ENCODE peak calls at places on chromosomes 5 and 9, in seven cellular contexts. F is foreskin fibroblast, D is cardiac fibroblast, B is neural progenitor cell, Q is body of pancreas, Z is ovary, P is right lobe of liver. T is an unnamed sample.

GRCh38 chr9:103361906-103362305 is 366.8 kb downstream of the CYLC2 start:
- DNase-seq in F (no peak), D (no peak), B (no peak), Q (no peak), Z (no peak), P (no peak), T (no peak)

GRCh38 chr5:7873216-7873615 is 4.3 kb downstream of the MTRR start:
- DNase-seq in F (no peak), D (no peak), B (no peak), Q (no peak), Z (no peak), P (no peak), T (no peak)

GRCh38 chr5:69528609-69529008 is 31.4 kb upstream of the GTF2H2C start:
- DNase-seq in F (no peak), D (no peak), B (no peak), Q (no peak), Z (no peak), P (no peak), T (no peak)

GRCh38 chr9:82805027-82805426 is 257.9 kb downstream of the RASEF start:
- DNase-seq in F (no peak), D (no peak), B (no peak), Q (no peak), Z (no peak), P (no peak), T (no peak)

GRCh38 chr5:151164687-151165392 is 7.3 kb upstream of the ANXA6 start:
- DNase-seq in F (peak), D (peak), B (peak), Q (peak), Z (peak), P (peak), T (no peak)

GRCh38 chr9:129587487-129588262 is 33.2 kb downstream of the C9orf50 start:
- DNase-seq in F (peak), D (no peak), B (no peak), Q (no peak), Z (no peak), P (no peak), T (no peak)

GRCh38 chr9:128027166-128027539 is 40.0 kb downstream of the NAIF1 start:
- DNase-seq in F (peak), D (peak), B (no peak), Q (no peak), Z (no peak), P (no peak), T (no peak)

GRCh38 chr5:14671414-14671813 is 6.9 kb downstream of the OTULIN start:
- DNase-seq in F (peak), D (peak), B (no peak), Q (no peak), Z (no peak), P (no peak), T (no peak)

GRCh38 chr9:86511614-86512360 is 157.6 kb upstream of the TUT7 start:
- DNase-seq in F (no peak), D (no peak), B (no peak), Q (no peak), Z (no peak), P (no peak), T (no peak)

GRCh38 chr5:176732736-176733585 is 77.4 kb upstream of the UNC5A start:
- DNase-seq in F (no peak), D (no peak), B (no peak), Q (peak), Z (no peak), P (peak), T (no peak)

GRCh38 chr5:168443533-168443932 is 42.7 kb upstream of the RARS1 start:
- DNase-seq in F (no peak), D (no peak), B (no peak), Q (no peak), Z (no peak), P (no peak), T (no peak)

GRCh38 chr5:93598141-93598996 is 15.3 kb downstream of the NR2F1 start:
- DNase-seq in F (no peak), D (no peak), B (peak), Q (no peak), Z (no peak), P (no peak), T (no peak)

GRCh38 chr9:80948107-80948506 is 741.2 kb downstream of the TLE1 start:
- DNase-seq in F (no peak), D (no peak), B (peak), Q (no peak), Z (no peak), P (no peak), T (no peak)

GRCh38 chr9:80951675-80952074 is 737.7 kb downstream of the TLE1 start:
- DNase-seq in F (peak), D (peak), B (no peak), Q (no peak), Z (no peak), P (no peak), T (no peak)

GRCh38 chr9:80952523-80952922 is 736.8 kb downstream of the TLE1 start:
- DNase-seq in F (no peak), D (no peak), B (peak), Q (no peak), Z (no peak), P (no peak), T (no peak)

GRCh38 chr9:80954521-80954920 is 734.8 kb downstream of the TLE1 start:
- DNase-seq in F (peak), D (peak), B (peak), Q (no peak), Z (no peak), P (no peak), T (no peak)

GRCh38 chr9:80948876-80949275 is 740.5 kb downstream of the TLE1 start:
- DNase-seq in F (no peak), D (no peak), B (no peak), Q (no peak), Z (no peak), P (no peak), T (no peak)
- TF ChIP-seq CTCF in F (no peak), D (no peak), B (no peak), Q (no peak), Z (no peak), P (no peak), T (no peak)

GRCh38 chr9:123267481-123268239 is 726 bp downstream of the STRBP start:
- DNase-seq in F (no peak), D (no peak), B (peak), Q (peak), Z (peak), P (peak), T (no peak)

GRCh38 chr9:123268240-123268949 is at the start of gene STRBP:
- DNase-seq in F (peak), D (peak), B (peak), Q (peak), Z (peak), P (peak), T (peak)

GRCh38 chr9:123266655-123267421 is 1.5 kb downstream of the STRBP start:
- DNase-seq in F (no peak), D (no peak), B (no peak), Q (no peak), Z (no peak), P (no peak), T (no peak)

GRCh38 chr9:123268950-123269302 is 540 bp upstream of the STRBP start:
- DNase-seq in F (no peak), D (no peak), B (no peak), Q (no peak), Z (no peak), P (no peak), T (no peak)

DNA sequence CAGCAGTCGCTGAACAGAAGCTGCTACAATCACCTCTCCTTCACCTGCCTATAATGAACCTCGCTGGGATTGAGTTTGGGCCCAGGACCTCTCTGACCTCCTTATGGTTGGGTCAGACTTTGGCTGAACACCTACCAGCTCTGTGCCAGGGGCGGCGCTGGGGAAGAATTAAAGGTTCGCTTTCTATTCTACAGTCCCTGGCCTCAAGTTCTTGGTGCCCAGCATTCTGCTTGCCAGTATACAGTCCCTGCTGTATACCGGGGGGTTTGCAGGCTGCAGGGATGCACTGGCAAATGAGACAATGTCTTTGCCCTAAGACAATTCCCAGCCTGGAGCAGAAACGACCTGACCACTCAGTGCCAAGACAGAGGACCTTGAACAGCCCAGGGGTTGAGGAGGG is 930 bp upstream of the STRBP start:
- DNase-seq in F (no peak), D (no peak), B (no peak), Q (no peak), Z (peak), P (peak), T (no peak)
- TF ChIP-seq CTCF in F (no peak), D (no peak), B (no peak), Q (no peak), Z (no peak), P (no peak), T (no peak)

GRCh38 chr5:68272289-68272688 is 56.7 kb downstream of the PIK3R1 start:
- DNase-seq in F (no peak), D (peak), B (no peak), Q (no peak), Z (no peak), P (no peak), T (no peak)
- TF ChIP-seq CTCF in F (no peak), D (peak), B (peak), Q (peak), Z (no peak), P (peak), T (peak)

DNA sequence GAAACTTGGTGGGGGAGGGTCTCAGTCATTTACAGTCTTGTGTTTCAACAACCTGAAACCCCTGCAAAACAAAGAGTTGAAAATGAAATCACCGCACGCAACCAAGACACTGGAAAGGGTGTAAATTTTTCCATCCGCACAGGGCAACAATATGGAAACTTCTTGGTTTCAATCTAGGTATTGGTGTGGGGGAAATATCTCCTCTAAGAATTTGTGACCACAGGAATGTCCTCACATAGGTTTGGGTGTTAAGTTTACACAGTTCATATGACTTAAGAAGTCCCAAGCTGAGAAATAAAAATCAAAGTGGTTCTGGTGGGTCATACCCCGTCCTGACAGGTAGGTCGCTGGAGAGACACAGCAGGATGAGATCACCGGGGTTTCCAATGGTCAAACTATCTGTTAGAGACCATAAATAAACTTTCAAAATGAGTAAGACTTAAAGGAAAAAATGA is 51.9 kb upstream of the PIP5K1B start:
- DNase-seq in F (no peak), D (no peak), B (no peak), Q (no peak), Z (no peak), P (no peak), T (no peak)
- TF ChIP-seq CTCF in F (no peak), D (no peak), B (no peak), Q (no peak), Z (no peak), P (no peak), T (no peak)

DNA sequence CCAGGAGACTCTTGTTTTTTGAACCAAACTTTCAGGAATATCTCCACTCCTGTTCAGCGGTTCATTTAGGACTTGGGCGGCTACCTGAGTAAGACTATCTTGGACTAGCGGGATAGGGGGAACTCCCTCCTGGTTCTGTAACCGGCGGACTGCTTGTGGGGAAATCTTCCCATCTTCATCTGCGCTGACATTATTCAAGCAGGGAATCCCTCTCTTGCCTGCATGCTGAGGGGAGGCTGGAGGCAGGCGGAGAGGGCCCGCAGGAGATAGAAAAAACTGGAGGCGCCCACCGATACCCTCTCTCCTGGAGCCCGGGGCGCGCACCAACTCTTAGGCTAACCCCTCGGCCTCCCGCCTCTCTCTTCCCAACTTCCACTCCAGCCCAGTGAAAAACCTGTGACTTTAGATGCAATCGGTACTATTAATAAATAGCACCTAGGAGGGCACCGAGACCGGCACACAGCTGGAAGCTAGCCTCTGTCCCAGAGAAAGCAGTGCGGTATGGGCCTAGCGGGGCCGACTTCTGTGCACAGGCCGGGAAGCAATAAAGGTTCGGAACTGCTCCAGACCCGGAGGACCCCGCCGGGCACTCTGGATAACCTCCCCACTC is 1.7 kb downstream of the EFNA5 start:
- DNase-seq in F (peak), D (peak), B (peak), Q (no peak), Z (no peak), P (peak), T (no peak)
- TF ChIP-seq CTCF in F (no peak), D (no peak), B (peak), Q (no peak), Z (no peak), P (no peak), T (no peak)

DNA sequence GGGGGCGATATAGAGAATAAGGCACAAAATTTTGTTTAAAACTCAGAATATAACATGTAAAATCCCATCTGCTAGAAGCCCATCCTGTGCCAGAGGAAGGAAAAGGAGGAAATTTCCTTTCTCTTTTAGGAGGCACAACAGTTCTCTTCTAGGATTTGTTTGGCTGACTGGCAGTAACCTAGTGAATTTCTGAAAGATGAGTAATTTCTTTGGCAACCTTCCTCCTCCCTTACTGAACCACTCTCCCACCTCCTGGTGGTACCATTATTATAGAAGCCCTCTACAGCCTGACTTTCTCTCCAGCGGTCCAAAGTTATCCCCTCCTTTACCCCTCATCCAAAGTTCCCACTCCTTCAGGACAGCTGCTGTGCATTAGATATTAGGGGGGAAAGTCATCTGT is 18.3 kb downstream of the MOCS2 start:
- DNase-seq in F (peak), D (peak), B (no peak), Q (no peak), Z (no peak), P (no peak), T (peak)
- TF ChIP-seq CTCF in F (no peak), D (peak), B (no peak), Q (no peak), Z (no peak), P (no peak), T (peak)

DNA sequence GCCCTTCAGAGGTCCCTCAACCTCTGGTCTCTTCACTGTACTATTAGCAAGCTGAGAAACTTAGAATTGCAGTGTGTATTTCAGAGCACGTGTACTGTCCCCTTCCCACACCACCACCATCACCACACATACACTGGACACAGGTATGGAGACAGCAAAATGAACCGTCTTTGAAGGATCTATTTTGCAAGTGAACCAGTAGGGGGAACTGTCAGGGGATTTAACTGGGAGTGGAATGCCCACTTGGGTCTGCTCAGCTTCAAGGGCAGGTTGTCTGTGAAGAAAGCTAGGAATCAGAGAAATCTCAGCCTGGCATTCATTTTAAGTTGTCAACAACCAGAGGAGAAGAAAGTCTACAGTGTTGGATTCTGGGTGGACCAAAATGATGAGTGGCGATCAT is 147.0 kb downstream of the DCP2 start:
- DNase-seq in F (no peak), D (peak), B (peak), Q (no peak), Z (no peak), P (no peak), T (no peak)
- TF ChIP-seq CTCF in F (peak), D (peak), B (peak), Q (peak), Z (no peak), P (peak), T (no peak)

GRCh38 chr5:102089883-102090282 is 206.2 kb downstream of the SLCO4C1 start:
- DNase-seq in F (no peak), D (no peak), B (peak), Q (no peak), Z (no peak), P (no peak), T (no peak)

GRCh38 chr5:102090770-102091169 is 205.3 kb downstream of the SLCO4C1 start:
- DNase-seq in F (no peak), D (peak), B (peak), Q (no peak), Z (no peak), P (no peak), T (no peak)
- TF ChIP-seq CTCF in F (no peak), D (no peak), B (peak), Q (no peak), Z (no peak), P (peak), T (no peak)

T was measured in AG09319.